ENCODE peak calls at places on chromosomes 13 and 19, in seven cellular contexts. U is H1, Y is sigmoid colon, G is prostate gland, S is stomach, X is transverse colon, W is suprapubic skin. V is an unnamed sample.
A peak's percentile ranks its signal among the peaks of the same experiment; 100 is the strongest.

GRCh38 chr13:106533940-106534843 is 1.3 kb downstream of the EFNB2 start:
- DNase-seq in U (no peak), G (peak; percentile 50), X (peak; percentile 63), W (peak; percentile 78), Y (peak; percentile 78), S (peak; percentile 53), V (no peak)

GRCh38 chr13:64925284-64925683 is 2304.9 kb downstream of the PCDH9 start:
- DNase-seq in S (no peak), G (no peak), U (peak; percentile 9), X (no peak), Y (no peak), W (no peak), V (no peak)

GRCh38 chr13:59743195-59743594 is 420.5 kb downstream of the DIAPH3 start:
- DNase-seq in X (no peak), W (no peak), Y (no peak), U (no peak), S (no peak), G (no peak), V (no peak)

GRCh38 chr19:41995959-41996797 is 2.1 kb upstream of the ATP1A3 start:
- DNase-seq in U (no peak), X (no peak), S (no peak), G (no peak), Y (no peak), W (no peak), V (no peak)

GRCh38 chr13:52851153-52851962 is 2.9 kb upstream of the PCDH8 start:
- DNase-seq in X (peak; percentile 40), G (no peak), Y (no peak), W (no peak), S (peak; percentile 32), U (no peak), V (no peak)

GRCh38 chr19:18428173-18428836 is 9.1 kb downstream of the SSBP4 start:
- DNase-seq in W (no peak), S (no peak), Y (peak; percentile 63), U (no peak), G (no peak), X (no peak), V (no peak)

GRCh38 chr13:73171926-73172325 is 113.1 kb downstream of the KLF5 start:
- DNase-seq in G (no peak), Y (no peak), U (no peak), X (no peak), S (no peak), W (no peak), V (no peak)

GRCh38 chr13:74966814-74967213 is 515.2 kb downstream of the TBC1D4 start:
- DNase-seq in X (no peak), S (no peak), G (no peak), W (no peak), Y (no peak), U (no peak), V (no peak)

GRCh38 chr13:95862401-95862800 is 185.5 kb downstream of the DNAJC3 start:
- DNase-seq in G (no peak), X (no peak), U (no peak), W (no peak), Y (no peak), S (no peak), V (no peak)

GRCh38 chr19:29376855-29377354 is 148.9 kb upstream of the VSTM2B start:
- DNase-seq in X (no peak), U (no peak), G (no peak), S (peak; percentile 21), W (peak; percentile 14), Y (no peak), V (no peak)

GRCh38 chr19:10587022-10587838 is at the start of gene AP1M2:
- DNase-seq in X (peak; percentile 69), W (no peak), U (peak; percentile 53), S (peak; percentile 67), Y (no peak), G (no peak), V (no peak)

GRCh38 chr19:42467437-42467760 is 24.7 kb upstream of the CXCL17 start:
- DNase-seq in W (no peak), U (no peak), G (peak; percentile 53), S (no peak), X (peak; percentile 46), Y (no peak), V (no peak)

GRCh38 chr13:105030851-105031250 is 1504.6 kb downstream of the EFNB2 start:
- DNase-seq in S (no peak), X (no peak), U (no peak), G (no peak), Y (no peak), W (no peak), V (no peak)

GRCh38 chr19:42352216-42352892 is 26.9 kb downstream of the MEGF8 start:
- DNase-seq in G (peak; percentile 22), X (no peak), W (no peak), Y (no peak), U (no peak), S (no peak), V (no peak)

GRCh38 chr19:36061367-36061766 is 6.7 kb downstream of the WDR62 start:
- DNase-seq in S (no peak), W (no peak), Y (no peak), U (no peak), G (no peak), X (no peak), V (no peak)

GRCh38 chr19:40486017-40486416 is 19.2 kb downstream of the SPTBN4 start:
- DNase-seq in Y (no peak), X (no peak), G (no peak), U (no peak), S (no peak), W (no peak), V (no peak)

DNA sequence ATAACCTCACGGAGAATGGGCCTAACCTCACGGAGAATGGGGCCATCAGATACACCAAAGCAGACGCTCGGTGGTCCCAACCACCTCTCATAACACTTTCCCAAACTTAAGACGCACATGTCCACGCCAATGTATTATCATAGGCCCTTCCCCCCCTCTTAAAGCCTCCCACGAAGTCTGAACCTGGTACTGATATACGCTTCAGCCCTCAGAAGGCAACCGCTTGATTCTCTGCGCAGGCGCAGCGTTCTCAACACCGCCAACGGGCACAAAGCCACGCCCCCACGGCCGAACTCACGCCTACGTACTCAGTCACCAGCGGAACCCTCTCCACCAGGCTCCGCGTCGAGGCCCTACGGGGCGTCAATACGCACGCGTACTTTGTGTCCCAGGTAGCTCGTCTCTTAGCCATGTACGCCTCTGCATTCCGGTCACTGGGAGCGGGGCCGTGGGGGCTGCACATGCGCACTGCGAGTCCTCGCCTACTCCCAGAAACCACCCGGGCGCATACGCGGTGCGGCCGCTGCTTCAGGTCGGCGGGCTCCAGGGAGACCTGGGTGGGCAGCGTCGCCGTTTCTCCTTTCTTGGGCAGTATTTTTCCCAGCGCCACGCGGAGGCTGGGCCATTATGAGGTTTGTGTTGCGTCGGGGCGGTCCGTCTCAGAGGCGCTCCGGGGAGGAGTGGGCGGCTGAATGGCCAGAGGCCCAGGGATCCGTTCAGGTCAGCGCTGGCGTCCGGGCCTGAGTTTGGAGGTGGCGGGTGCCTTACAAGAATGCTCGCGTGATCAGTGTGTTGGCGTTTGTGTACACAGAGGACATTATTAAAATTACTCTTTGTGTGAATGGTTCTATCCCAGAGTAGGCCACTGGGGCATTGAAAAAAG is 25.3 kb downstream of the ZNF582 start:
- DNase-seq in X (peak; percentile 85), W (peak; percentile 93), U (peak; percentile 93), S (peak; percentile 85), G (peak; percentile 85), Y (peak; percentile 97), V (peak; percentile 72)
- TF ChIP-seq POLR2A in X (peak; percentile 52), W (no peak), U (peak; percentile 83), S (no peak), G (peak; percentile 42), Y (no peak), V (no peak)

DNA sequence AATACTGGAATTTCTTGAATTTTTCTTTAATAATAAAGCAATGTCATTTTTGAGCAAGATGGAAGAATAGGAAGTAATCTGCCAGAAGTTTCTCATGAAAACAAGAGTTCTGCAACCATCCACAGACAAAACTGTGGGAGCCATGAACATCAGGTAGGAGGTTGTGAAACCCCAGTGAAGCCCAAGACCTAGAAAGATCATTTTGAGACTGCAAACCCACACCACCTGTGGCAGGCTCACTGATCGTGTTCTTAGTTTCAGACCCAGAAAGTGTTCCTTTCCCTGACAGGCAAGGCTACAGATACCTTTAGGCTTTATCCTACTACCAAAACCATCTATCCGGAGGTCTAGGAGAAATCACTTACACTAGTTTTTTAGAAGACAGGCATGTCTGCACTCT is 2189.8 kb upstream of the PCDH20 start:
- DNase-seq in Y (no peak), S (no peak), U (no peak), G (no peak), W (no peak), X (no peak), V (no peak)
- TF ChIP-seq POLR2AphosphoS5 in Y (no peak), S (no peak), U (no peak), G (no peak), W (no peak), X (no peak), V (no peak)

GRCh38 chr13:27383104-27383921 is 41.1 kb upstream of the GTF3A start:
- DNase-seq in G (no peak), W (no peak), U (no peak), S (no peak), Y (no peak), X (no peak), V (no peak)
- TF ChIP-seq CTCF in G (no peak), W (no peak), U (no peak), S (no peak), Y (no peak), X (no peak), V (no peak)

GRCh38 chr19:45079063-45079910 is at the start of gene GEMIN7:
- DNase-seq in U (no peak), G (peak; percentile 50), Y (peak; percentile 87), W (no peak), S (peak; percentile 84), X (peak; percentile 79), V (peak; percentile 77)
- TF ChIP-seq POLR2A in U (peak; percentile 51), G (peak; percentile 26), Y (no peak), W (peak; percentile 28), S (no peak), X (peak; percentile 53), V (no peak)

GRCh38 chr19:6465006-6465405 is 935 bp downstream of the CRB3 start:
- DNase-seq in G (no peak), S (peak; percentile 28), U (no peak), X (peak; percentile 35), W (no peak), Y (no peak), V (no peak)
- TF ChIP-seq POLR2AphosphoS5 in G (no peak), S (no peak), U (no peak), X (no peak), W (no peak), Y (no peak), V (no peak)

GRCh38 chr19:49761625-49762311 is 1.3 kb downstream of the TSKS start:
- DNase-seq in U (no peak), G (no peak), S (no peak), Y (no peak), X (no peak), W (no peak), V (no peak)
- TF ChIP-seq CTCF in U (no peak), G (no peak), S (no peak), Y (no peak), X (no peak), W (no peak), V (no peak)

GRCh38 chr19:32421589-32422361 is 16.2 kb downstream of the DPY19L3 start:
- DNase-seq in U (no peak), W (no peak), S (no peak), G (no peak), Y (no peak), X (no peak), V (no peak)
- TF ChIP-seq POLR2A in U (no peak), W (no peak), S (no peak), G (no peak), Y (no peak), X (no peak), V (no peak)

GRCh38 chr19:4064551-4065260 is 2.0 kb downstream of the ZBTB7A start:
- DNase-seq in G (peak; percentile 50), S (peak; percentile 56), X (peak; percentile 66), U (no peak), W (peak; percentile 84), Y (peak; percentile 89), V (no peak)
- TF ChIP-seq POLR2AphosphoS5 in G (no peak), S (no peak), X (peak; percentile 39), U (no peak), W (no peak), Y (peak; percentile 12), V (peak; percentile 8)